ENCODE peak calls at places on chromosomes 1 and 21, in six cellular contexts. Y is A549, E is HepG2, P is endothelial cell of umbilical vein, L is K562, G is GM12878. N is an unnamed sample.
A peak's percentile ranks its signal among the peaks of the same experiment; 100 is the strongest.

GRCh38 chr1:166083887-166084286 is 82.9 kb downstream of the FAM78B start:
- DNase-seq in Y (no peak), E (no peak), P (no peak), L (no peak), G (peak; percentile 60), N (no peak)

GRCh38 chr1:98963359-98963758 is 41.3 kb downstream of the PLPPR5 start:
- DNase-seq in Y (no peak), E (no peak), P (no peak), L (no peak), G (no peak), N (no peak)

GRCh38 chr1:110508038-110508437 is 10.9 kb downstream of the KCNA10 start:
- DNase-seq in Y (no peak), E (no peak), P (no peak), L (no peak), G (no peak), N (peak; percentile 14)

GRCh38 chr1:173195596-173196088 is 11.5 kb downstream of the TNFSF4 start:
- DNase-seq in Y (no peak), E (no peak), P (no peak), L (no peak), G (peak; percentile 74), N (no peak)

GRCh38 chr1:60620107-60620506 is 462.3 kb upstream of the NFIA start:
- DNase-seq in Y (no peak), E (no peak), P (peak; percentile 71), L (no peak), G (no peak), N (no peak)

GRCh38 chr1:172498858-172499257 is 34.1 kb upstream of the SUCO start:
- DNase-seq in Y (no peak), E (no peak), P (no peak), L (no peak), G (no peak), N (peak; percentile 12)

GRCh38 chr1:2236695-2237677 is 8.9 kb downstream of the SKI start:
- DNase-seq in Y (no peak), E (no peak), P (no peak), L (no peak), G (no peak), N (no peak)

GRCh38 chr1:220579317-220579716 is 51.4 kb downstream of the MARK1 start:
- DNase-seq in Y (no peak), E (no peak), P (no peak), L (no peak), G (no peak), N (no peak)

GRCh38 chr1:44584167-44584566 is 90.1 kb downstream of the TMEM53 start:
- DNase-seq in Y (no peak), E (no peak), P (no peak), L (no peak), G (no peak), N (no peak)

GRCh38 chr1:205294175-205294913 is 27.2 kb downstream of the NUAK2 start:
- DNase-seq in Y (peak; percentile 95), E (peak; percentile 89), P (peak; percentile 91), L (peak; percentile 55), G (no peak), N (no peak)

GRCh38 chr1:47705517-47706130 is 267.8 kb downstream of the FOXD2 start:
- DNase-seq in Y (no peak), E (no peak), P (no peak), L (no peak), G (no peak), N (no peak)

GRCh38 chr1:215970406-215970805 is 403.3 kb downstream of the KCTD3 start:
- DNase-seq in Y (no peak), E (no peak), P (no peak), L (no peak), G (no peak), N (no peak)

GRCh38 chr1:11519629-11520031 is 40.7 kb downstream of the DISP3 start:
- DNase-seq in Y (no peak), E (no peak), P (no peak), L (no peak), G (no peak), N (no peak)

GRCh38 chr1:225474986-225475820 is 47.4 kb upstream of the LBR start:
- DNase-seq in Y (peak; percentile 64), E (peak; percentile 54), P (peak; percentile 74), L (peak; percentile 81), G (no peak), N (peak; percentile 72)

GRCh38 chr1:218165687-218166088 is 119.4 kb upstream of the RRP15 start:
- DNase-seq in Y (no peak), E (no peak), P (peak; percentile 3), L (no peak), G (no peak), N (no peak)

GRCh38 chr1:202215472-202216130 is 22.0 kb downstream of the LGR6 start:
- DNase-seq in Y (no peak), E (no peak), P (no peak), L (no peak), G (no peak), N (no peak)
- TF ChIP-seq CTCF in Y (no peak), E (no peak), P (no peak), L (no peak), G (no peak), N (no peak)

DNA sequence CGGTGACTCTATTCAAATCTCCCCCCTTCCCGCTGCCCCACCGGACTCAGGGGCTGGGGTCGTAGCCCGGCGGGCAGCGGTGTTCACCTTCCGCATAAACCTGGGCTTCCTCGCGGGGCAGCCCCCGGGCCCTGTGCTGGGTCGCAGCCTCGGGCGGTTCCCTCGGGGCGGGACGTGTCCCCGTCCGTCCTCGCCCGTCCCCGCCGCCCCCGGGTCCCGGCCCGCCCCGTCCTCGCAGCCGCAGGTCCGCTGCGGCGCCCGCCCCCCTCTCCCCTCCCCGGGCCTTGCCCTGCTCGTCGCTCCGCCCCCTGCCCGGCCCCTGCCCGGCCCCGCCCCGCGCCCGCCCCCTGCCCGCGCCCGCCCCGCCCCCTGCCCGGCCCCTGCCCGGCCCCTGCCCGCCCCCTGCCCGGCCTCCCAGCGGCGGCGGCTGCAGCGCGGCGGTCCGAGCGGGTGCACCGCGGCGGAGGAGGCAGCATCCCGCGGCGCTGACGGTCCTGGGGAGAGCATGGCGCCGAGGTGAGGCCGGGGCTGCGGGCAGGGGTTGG is at the start of gene COL18A1:
- DNase-seq in Y (peak; percentile 22), E (no peak), P (peak; percentile 39), L (peak; percentile 71), G (no peak), N (peak; percentile 28)
- TF ChIP-seq POLR2A in Y (peak; percentile 30), E (no peak), P (no peak), L (no peak), G (no peak), N (no peak)

DNA sequence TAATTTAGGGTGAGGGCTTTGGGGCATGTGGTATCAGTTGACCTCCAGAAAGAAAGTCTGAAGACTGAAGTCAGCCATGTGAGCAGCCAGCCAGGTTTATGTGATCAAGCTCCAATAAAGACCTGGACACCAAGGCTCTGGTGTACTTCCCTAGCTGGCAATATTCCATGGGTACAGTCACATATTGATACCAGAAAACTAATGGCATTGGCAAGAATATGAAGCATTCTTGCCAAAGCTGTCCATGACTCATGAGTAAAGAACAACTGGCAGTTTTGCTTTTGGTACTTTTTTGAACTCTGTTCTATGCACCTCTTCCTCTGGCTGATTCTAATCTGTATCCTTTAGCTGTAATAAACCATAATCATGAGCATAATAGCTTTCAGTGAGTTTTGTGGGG is 415.3 kb upstream of the CAMK1G start:
- DNase-seq in Y (no peak), E (no peak), P (peak; percentile 80), L (no peak), G (no peak), N (no peak)
- TF ChIP-seq MYC in Y (no peak), E (no peak), P (no peak), L (no peak), G (no peak), N (no peak)

DNA sequence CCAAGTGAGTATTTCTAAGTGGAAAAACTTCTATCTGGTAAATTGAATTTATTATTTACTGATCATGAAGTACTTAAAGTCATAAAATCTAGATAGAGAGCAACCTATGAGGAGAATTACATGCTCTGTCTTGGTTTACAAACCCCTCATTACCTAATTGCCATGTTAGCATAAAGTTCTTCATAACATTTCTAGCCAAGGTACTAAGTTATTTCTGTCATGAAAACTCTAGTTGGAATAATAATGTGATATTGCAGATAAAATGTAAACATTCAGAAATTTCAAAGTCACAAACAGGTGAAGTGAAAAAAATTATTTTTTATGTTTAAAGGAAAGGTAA is 228.6 kb downstream of the TTLL7 start:
- DNase-seq in Y (no peak), E (no peak), P (no peak), L (no peak), G (no peak), N (no peak)
- TF ChIP-seq CTCF in Y (no peak), E (no peak), P (no peak), L (no peak), G (no peak), N (no peak)

DNA sequence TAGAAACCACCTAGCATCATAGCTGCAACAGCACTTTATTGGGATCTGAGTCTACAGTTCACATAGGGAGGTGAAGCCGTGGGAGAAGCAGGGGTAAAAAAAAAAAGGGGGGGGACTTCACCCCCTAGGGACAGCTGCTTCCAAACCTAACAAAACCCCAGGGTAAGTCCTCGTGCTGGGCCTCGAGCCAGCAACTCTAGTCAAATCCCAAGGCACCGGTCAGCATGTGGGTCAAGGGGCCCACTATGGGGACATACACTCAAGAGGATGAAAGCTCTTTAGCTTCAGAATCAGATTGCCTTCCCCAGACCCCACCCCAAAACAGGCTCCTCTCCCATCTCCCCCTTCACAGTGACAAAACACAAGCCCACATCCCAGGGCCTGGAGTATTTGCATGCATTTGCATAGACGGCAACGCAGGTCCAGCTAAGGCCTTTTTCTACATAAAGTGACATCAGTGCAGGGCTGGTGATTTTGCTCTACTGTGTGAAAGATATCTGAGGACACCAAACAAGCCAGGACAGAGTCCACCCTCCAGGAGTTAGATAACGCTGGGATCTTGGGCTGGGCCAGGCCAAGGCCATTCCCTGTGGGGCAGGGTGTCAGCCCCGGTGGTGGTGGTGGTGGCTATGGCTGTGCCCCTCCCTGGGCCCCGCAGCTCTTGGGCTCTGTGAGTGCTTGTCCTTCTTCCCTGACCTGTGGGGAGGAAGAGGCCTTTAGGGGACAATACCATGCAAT is 8.1 kb upstream of the PMVK start:
- DNase-seq in Y (no peak), E (peak; percentile 87), P (no peak), L (peak; percentile 39), G (no peak), N (no peak)
- TF ChIP-seq POLR2A in Y (no peak), E (no peak), P (no peak), L (no peak), G (no peak), N (no peak)

DNA sequence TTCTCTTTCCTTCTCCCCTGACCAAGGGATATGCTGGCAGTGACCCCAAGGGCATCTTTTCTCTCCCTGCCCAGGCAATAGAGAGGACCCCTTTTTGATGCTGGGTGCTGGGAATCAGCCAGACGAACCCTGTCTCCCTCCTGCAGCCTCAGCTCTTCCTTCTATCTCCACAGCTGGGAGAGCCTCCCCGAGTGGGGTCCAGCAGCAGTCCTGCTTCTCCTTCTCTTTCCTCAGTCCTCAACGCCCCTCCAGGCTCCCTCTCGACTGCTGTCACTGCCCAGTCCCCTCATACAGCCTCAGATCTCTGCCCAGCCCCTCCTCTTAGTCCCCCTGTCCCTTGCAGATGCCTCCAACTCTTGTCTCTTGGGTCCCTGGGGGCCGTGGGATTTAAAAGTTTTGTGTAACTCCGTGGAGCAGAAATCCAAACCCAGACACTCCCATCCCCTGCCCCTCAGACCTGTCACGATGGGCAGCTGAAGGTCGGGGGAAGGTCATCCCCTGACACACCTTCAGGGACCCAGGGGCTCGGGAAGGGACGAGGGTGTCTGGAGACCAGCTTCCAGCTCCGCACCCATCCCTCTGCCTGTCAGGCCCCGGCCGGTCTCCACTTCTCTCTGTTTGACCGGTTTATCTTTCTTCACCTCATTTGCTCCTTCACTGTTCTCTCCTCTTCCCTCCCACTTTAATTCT is 5.8 kb upstream of the ETV3L start:
- DNase-seq in Y (no peak), E (no peak), P (no peak), L (no peak), G (no peak), N (no peak)
- TF ChIP-seq MYC in Y (no peak), E (no peak), P (no peak), L (no peak), G (no peak), N (no peak)

N was measured in NB4.